ENCODE peak calls at places on chromosomes 5 and 9, in six cellular contexts. R, G, B, O, L and H are unnamed samples.

GRCh38 chr5:41465493-41466171 is 44.8 kb downstream of the PLCXD3 start:
- DNase-seq in R (no peak), G (no peak), B (no peak), O (no peak), L (no peak), H (no peak)

GRCh38 chr9:91253488-91253887 is 108.2 kb downstream of the AUH start:
- DNase-seq in R (no peak), G (no peak), B (no peak), O (no peak), L (peak), H (no peak)

GRCh38 chr5:178542455-178542854 is 47.7 kb downstream of the COL23A1 start:
- DNase-seq in R (no peak), G (no peak), B (no peak), O (no peak), L (no peak), H (no peak)

GRCh38 chr9:129069128-129069824 is 11.6 kb upstream of the DOLPP1 start:
- DNase-seq in R (no peak), G (peak), B (no peak), O (no peak), L (peak), H (no peak)

GRCh38 chr5:111278824-111279504 is 54.8 kb downstream of the CAMK4 start:
- DNase-seq in R (no peak), G (peak), B (peak), O (peak), L (peak), H (peak)

GRCh38 chr5:10812218-10812617 is 51.2 kb upstream of the DAP start:
- DNase-seq in R (no peak), G (no peak), B (no peak), O (no peak), L (no peak), H (no peak)

GRCh38 chr5:180331647-180331950 is 21.5 kb downstream of the GFPT2 start:
- DNase-seq in R (no peak), G (no peak), B (no peak), O (no peak), L (no peak), H (no peak)

GRCh38 chr9:88270398-88270797 is 117.8 kb upstream of the SPIN1 start:
- DNase-seq in R (no peak), G (no peak), B (no peak), O (no peak), L (no peak), H (no peak)

GRCh38 chr5:149656576-149657182 is 73.4 kb upstream of the PPARGC1B start:
- DNase-seq in R (no peak), G (peak), B (no peak), O (no peak), L (peak), H (no peak)

GRCh38 chr9:123929177-123929869 is 603 bp downstream of the DENND1A start:
- DNase-seq in R (no peak), G (no peak), B (no peak), O (no peak), L (peak), H (no peak)

GRCh38 chr9:13718539-13718938 is 439.0 kb upstream of the MPDZ start:
- DNase-seq in R (no peak), G (no peak), B (no peak), O (no peak), L (no peak), H (no peak)

GRCh38 chr9:114249424-114250234 is 73.3 kb upstream of the ORM1 start:
- DNase-seq in R (no peak), G (no peak), B (no peak), O (no peak), L (no peak), H (no peak)

GRCh38 chr9:135273077-135273476 is 185.6 kb downstream of the OLFM1 start:
- DNase-seq in R (no peak), G (no peak), B (no peak), O (no peak), L (no peak), H (no peak)

GRCh38 chr5:36870399-36871040 is 6.0 kb upstream of the NIPBL start:
- DNase-seq in R (no peak), G (no peak), B (peak), O (no peak), L (peak), H (no peak)

GRCh38 chr9:72997387-72997995 is 44.6 kb upstream of the ALDH1A1 start:
- DNase-seq in R (no peak), G (no peak), B (peak), O (no peak), L (no peak), H (no peak)

GRCh38 chr9:35489313-35490154 is at the start of gene RUSC2:
- DNase-seq in R (peak), G (peak), B (peak), O (no peak), L (peak), H (peak)

GRCh38 chr9:14373726-14374125 is 59.8 kb upstream of the NFIB start:
- DNase-seq in R (no peak), G (no peak), B (peak), O (no peak), L (no peak), H (no peak)

GRCh38 chr9:2354856-2355255 is 266.7 kb upstream of the VLDLR start:
- DNase-seq in R (no peak), G (no peak), B (no peak), O (no peak), L (no peak), H (no peak)

GRCh38 chr5:93915142-93915553 is 173.7 kb upstream of the POU5F2 start:
- DNase-seq in R (no peak), G (no peak), B (peak), O (peak), L (no peak), H (no peak)

GRCh38 chr5:116788851-116789403 is 214.3 kb upstream of the SEMA6A start:
- DNase-seq in R (no peak), G (no peak), B (peak), O (no peak), L (no peak), H (no peak)

GRCh38 chr5:10481241-10481932 is 39.7 kb downstream of the ROPN1L start:
- DNase-seq in R (no peak), G (no peak), B (no peak), O (no peak), L (no peak), H (no peak)

GRCh38 chr5:92969191-92969780 is 611.7 kb downstream of the NR2F1-AS1 start:
- DNase-seq in R (no peak), G (no peak), B (no peak), O (no peak), L (no peak), H (no peak)

GRCh38 chr5:82356808-82357671 is 78.9 kb upstream of the RPS23 start:
- DNase-seq in R (peak), G (peak), B (peak), O (peak), L (peak), H (no peak)

GRCh38 chr5:124906339-124907097 is 160.1 kb upstream of the ZNF608 start:
- DNase-seq in R (no peak), G (peak), B (peak), O (no peak), L (no peak), H (no peak)
- TF ChIP-seq POLR2AphosphoS5 in R (peak), G (peak), B (no peak), O (no peak), L (no peak), H (no peak)

GRCh38 chr9:70478963-70479641 is 64.6 kb upstream of the KLF9 start:
- DNase-seq in R (peak), G (peak), B (peak), O (no peak), L (no peak), H (no peak)

GRCh38 chr9:70477907-70478480 is 63.5 kb upstream of the KLF9 start:
- DNase-seq in R (no peak), G (peak), B (no peak), O (no peak), L (no peak), H (no peak)

GRCh38 chr9:70481471-70481870 is 67.0 kb upstream of the KLF9 start:
- DNase-seq in R (no peak), G (no peak), B (no peak), O (no peak), L (no peak), H (no peak)

GRCh38 chr9:70479880-70480291 is 65.4 kb upstream of the KLF9 start:
- DNase-seq in R (no peak), G (peak), B (no peak), O (no peak), L (no peak), H (no peak)

GRCh38 chr9:70480405-70480980 is 66.0 kb upstream of the KLF9 start:
- DNase-seq in R (peak), G (peak), B (peak), O (no peak), L (no peak), H (no peak)
- TF ChIP-seq POLR2AphosphoS5 in R (peak), G (peak), B (peak), O (no peak), L (no peak), H (no peak)

DNA sequence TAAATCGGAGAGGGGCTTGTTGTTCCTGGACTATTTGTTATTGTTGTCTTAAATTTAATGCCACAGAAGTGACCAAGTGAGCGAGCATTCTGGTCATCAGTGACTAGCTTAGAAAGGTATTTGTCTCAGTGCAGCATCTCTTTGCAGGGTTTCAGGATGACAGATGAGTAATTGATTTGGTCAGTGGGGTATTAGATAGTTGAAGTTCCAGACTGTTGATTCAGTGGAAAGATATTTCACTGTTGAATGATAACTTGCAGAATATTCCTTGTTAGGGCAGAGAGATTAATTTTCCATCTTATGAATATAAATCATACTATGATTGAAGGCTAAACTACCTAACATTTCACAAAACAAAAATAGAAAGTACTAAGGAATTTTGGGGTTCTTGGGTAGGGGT is 122.4 kb downstream of the TRIO start:
- DNase-seq in R (no peak), G (no peak), B (peak), O (no peak), L (no peak), H (no peak)
- TF ChIP-seq POLR2AphosphoS5 in R (no peak), G (no peak), B (peak), O (no peak), L (no peak), H (no peak)

DNA sequence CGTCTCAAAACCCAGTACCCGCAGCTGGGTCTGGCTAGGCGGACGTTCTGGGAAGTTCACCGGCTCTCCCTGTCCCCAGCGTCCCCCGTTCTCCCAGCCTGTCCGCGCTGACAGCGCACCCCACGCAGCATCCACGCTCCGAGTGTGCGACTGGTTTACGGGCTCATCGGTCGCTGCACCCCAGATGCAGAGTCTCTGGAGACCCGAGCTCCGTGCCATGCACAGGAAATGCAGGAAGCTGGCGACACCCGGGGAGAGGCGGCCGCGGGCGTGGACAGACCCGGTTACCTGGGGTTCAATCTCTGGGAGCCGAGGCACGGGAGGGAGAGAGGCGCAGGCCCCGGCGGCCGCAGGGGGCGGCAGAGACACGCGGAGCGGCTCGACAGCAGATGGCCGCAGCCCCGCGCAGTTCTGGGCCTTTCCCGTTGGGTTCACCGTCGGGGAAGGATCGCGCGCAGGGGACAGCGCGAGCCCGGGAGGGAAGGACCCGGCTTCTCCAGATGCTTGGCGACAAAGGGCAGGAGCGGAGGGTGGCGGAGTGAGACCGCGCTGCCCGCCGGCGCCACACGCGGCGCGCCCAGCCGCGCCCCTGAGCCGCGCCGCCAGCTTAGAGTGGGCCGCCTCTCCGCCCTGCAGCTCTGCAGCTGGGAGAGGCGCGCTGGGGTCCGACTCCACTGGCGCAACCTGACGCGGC is 558 bp downstream of the SHROOM1 start:
- DNase-seq in R (peak), G (peak), B (peak), O (no peak), L (peak), H (peak)
- TF ChIP-seq POLR2AphosphoS5 in R (no peak), G (peak), B (no peak), O (no peak), L (no peak), H (no peak)

GRCh38 chr5:991472-992267 is 16.9 kb upstream of the NKD2 start:
- DNase-seq in R (peak), G (peak), B (no peak), O (no peak), L (no peak), H (no peak)
- TF ChIP-seq POLR2AphosphoS5 in R (no peak), G (no peak), B (no peak), O (no peak), L (no peak), H (no peak)

DNA sequence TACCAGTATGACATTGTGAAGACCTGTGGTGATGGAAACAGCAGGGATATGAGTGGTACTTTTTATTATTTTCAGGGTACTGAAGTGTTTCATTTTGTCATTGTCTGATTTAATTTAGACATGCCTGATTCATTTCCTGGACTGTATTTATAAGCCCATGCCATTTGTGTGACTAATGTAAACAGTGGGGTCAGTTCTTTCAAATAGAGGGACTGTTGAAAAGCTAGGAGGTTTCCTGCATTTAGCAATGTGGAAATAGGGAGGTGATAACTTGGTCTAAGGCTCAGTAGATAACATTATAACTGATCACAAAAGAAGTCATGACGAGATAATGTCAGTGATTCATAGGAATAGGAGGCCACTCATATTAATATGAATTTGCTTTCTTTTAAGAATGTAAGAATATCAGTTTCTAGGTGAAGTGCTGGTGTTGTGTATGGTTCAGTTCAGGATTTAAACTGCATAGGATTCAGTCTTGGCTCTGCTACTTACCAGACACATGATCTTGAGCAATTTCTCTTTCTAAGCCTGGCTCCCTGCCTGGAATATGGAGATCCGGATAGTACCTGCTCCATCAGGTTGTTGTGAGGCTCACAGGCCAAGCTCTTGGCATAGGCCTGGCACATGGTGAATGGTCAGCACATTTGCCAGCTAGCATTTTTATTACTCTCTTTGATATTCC is 7.5 kb downstream of the RASGRF2 start:
- DNase-seq in R (no peak), G (no peak), B (peak), O (no peak), L (no peak), H (no peak)
- TF ChIP-seq POLR2AphosphoS5 in R (no peak), G (no peak), B (peak), O (no peak), L (no peak), H (no peak)

GRCh38 chr5:2757563-2758311 is 6.3 kb upstream of the IRX2 start:
- DNase-seq in R (no peak), G (no peak), B (no peak), O (no peak), L (no peak), H (no peak)
- TF ChIP-seq POLR2AphosphoS5 in R (no peak), G (no peak), B (no peak), O (no peak), L (no peak), H (no peak)